ENCODE peak calls at places on chromosomes 1 and 21, in five cellular contexts. One of them, this sample, is unnamed.

GRCh38 chr1:113930499-113931161 is 1.5 kb downstream of the HIPK1 start:
- DNase-seq in IMR-90: peak
- DNase-seq in tibial nerve: no peak
- DNase-seq in pancreas: no peak
- DNase-seq in astrocyte of the cerebellum: peak
- DNase-seq in this sample: no peak

GRCh38 chr1:172108494-172108893 is 267.2 kb downstream of the DNM3 start:
- DNase-seq in astrocyte of the cerebellum: no peak
- DNase-seq in IMR-90: no peak
- DNase-seq in pancreas: no peak
- DNase-seq in tibial nerve: no peak
- DNase-seq in this sample: no peak

GRCh38 chr1:228035844-228036243 is 29.0 kb downstream of the WNT3A start:
- DNase-seq in IMR-90: no peak
- DNase-seq in pancreas: peak
- DNase-seq in astrocyte of the cerebellum: no peak
- DNase-seq in tibial nerve: no peak
- DNase-seq in this sample: no peak

GRCh38 chr1:177431123-177431522 is 260.4 kb downstream of the BRINP2 start:
- DNase-seq in tibial nerve: no peak
- DNase-seq in IMR-90: no peak
- DNase-seq in astrocyte of the cerebellum: no peak
- DNase-seq in pancreas: no peak
- DNase-seq in this sample: no peak

GRCh38 chr21:39663742-39664492 is 51.2 kb downstream of the B3GALT5 start:
- DNase-seq in tibial nerve: no peak
- DNase-seq in pancreas: no peak
- DNase-seq in astrocyte of the cerebellum: no peak
- DNase-seq in IMR-90: no peak
- DNase-seq in this sample: no peak

GRCh38 chr1:174999926-175000696 is at the start of gene CACYBP:
- DNase-seq in IMR-90: peak
- DNase-seq in astrocyte of the cerebellum: no peak
- DNase-seq in pancreas: peak
- DNase-seq in tibial nerve: peak
- DNase-seq in this sample: no peak

GRCh38 chr1:201020040-201020591 is 3.4 kb downstream of the KIF21B start:
- DNase-seq in pancreas: no peak
- DNase-seq in tibial nerve: no peak
- DNase-seq in astrocyte of the cerebellum: no peak
- DNase-seq in IMR-90: no peak
- DNase-seq in this sample: no peak

GRCh38 chr21:41478319-41479177 is 29.4 kb downstream of the TMPRSS2 start:
- DNase-seq in IMR-90: no peak
- DNase-seq in astrocyte of the cerebellum: peak
- DNase-seq in tibial nerve: no peak
- DNase-seq in pancreas: no peak
- DNase-seq in this sample: no peak

GRCh38 chr1:80657048-80657653 is 1143.6 kb upstream of the ADGRL2 start:
- DNase-seq in pancreas: no peak
- DNase-seq in astrocyte of the cerebellum: no peak
- DNase-seq in IMR-90: no peak
- DNase-seq in tibial nerve: no peak
- DNase-seq in this sample: no peak

GRCh38 chr1:14961661-14962267 is 191.8 kb upstream of the TMEM51 start:
- DNase-seq in IMR-90: no peak
- DNase-seq in tibial nerve: no peak
- DNase-seq in astrocyte of the cerebellum: no peak
- DNase-seq in pancreas: no peak
- DNase-seq in this sample: no peak

DNA sequence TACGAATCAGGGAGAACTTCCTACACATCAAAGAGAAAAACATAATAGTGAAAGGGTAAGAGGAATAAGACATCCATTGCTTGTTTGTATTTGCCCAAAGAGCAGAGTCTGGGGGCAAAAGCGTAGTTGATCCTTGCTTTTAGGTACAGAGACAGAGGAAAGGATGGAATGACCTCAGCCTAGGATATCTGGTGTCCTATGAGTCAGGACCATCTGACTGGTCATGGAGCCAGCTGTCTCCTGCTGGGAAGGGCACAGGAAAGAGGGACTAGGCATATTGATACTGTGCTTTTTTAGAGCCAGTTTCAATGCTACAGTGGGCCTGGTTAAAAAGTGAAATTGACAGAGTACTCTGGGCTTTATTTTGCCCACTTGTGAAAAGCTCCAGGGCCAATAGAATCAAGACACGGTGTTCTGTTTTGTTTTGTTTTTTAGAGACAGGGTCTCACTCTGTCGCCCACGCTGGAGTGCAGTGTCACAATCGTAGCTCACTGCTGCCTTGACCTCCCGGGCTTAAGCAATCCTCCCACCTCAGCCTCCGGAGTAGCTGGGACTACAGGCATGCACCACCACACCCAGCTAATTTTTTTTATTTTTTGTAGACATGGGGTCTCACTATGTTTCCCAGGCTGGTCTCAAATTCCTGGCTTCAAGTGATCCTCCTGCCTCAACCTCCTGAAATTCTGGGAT is 3.2 kb downstream of the PLEKHO1 start:
- DNase-seq in tibial nerve: no peak
- DNase-seq in IMR-90: peak
- DNase-seq in astrocyte of the cerebellum: no peak
- DNase-seq in pancreas: no peak
- DNase-seq in this sample: no peak
- H3K4me3 ChIP-seq in tibial nerve: no peak
- H3K4me3 ChIP-seq in IMR-90: no peak
- H3K4me3 ChIP-seq in astrocyte of the cerebellum: no peak
- H3K4me3 ChIP-seq in pancreas: no peak
- H3K4me3 ChIP-seq in this sample: no peak

GRCh38 chr1:156581661-156582387 is 2.3 kb downstream of the TTC24 start:
- DNase-seq in IMR-90: no peak
- DNase-seq in astrocyte of the cerebellum: no peak
- DNase-seq in pancreas: peak
- DNase-seq in tibial nerve: no peak
- DNase-seq in this sample: no peak
- H3K4me3 ChIP-seq in IMR-90: no peak
- H3K4me3 ChIP-seq in astrocyte of the cerebellum: no peak
- H3K4me3 ChIP-seq in pancreas: no peak
- H3K4me3 ChIP-seq in tibial nerve: no peak
- H3K4me3 ChIP-seq in this sample: no peak

DNA sequence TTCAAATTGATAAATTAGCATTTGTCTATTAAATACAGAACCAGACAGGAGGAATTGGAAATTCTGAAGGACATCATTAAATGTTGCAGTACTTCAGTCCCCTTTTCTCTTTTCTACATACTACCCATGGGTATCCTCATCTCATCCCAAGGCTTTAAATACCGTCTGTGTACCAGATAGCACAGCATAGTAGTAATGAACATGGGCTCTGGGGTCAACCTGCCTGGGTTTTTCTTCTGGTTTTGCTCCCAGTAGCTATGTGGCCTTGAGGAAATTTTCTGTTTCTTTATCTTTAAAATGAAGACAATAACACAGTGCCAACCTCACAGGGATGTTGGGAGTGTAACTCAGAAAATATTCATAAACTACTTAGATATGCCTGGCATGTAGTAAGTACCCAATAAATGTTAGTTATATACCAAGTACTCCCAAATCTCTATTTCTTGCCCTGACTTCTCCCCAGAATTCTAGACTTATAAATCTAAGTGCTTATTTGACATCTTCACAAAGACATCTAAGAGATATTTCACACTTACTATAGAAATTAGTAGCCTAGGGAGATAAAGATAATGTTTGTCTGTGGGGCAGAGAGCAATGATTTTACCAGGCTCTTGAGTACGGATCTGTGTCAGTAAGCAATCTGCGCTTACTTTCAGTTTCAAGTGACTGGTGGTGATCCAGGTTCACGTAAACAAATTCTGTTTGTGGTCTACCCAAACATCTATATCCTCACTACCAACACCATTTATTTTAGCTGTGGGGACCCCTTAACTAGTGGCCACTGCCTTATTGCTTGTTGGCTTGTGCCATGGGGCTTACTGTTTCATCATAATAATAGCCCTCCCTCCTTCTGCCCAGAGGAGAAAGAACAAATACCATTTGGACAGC is 37.3 kb downstream of the VANGL2 start:
- DNase-seq in tibial nerve: no peak
- DNase-seq in pancreas: no peak
- DNase-seq in IMR-90: no peak
- DNase-seq in astrocyte of the cerebellum: no peak
- DNase-seq in this sample: no peak
- H3K4me3 ChIP-seq in tibial nerve: no peak
- H3K4me3 ChIP-seq in pancreas: no peak
- H3K4me3 ChIP-seq in IMR-90: no peak
- H3K4me3 ChIP-seq in astrocyte of the cerebellum: no peak
- H3K4me3 ChIP-seq in this sample: no peak

GRCh38 chr1:203692565-203693470 is 66.2 kb downstream of the ATP2B4 start:
- DNase-seq in tibial nerve: peak
- DNase-seq in astrocyte of the cerebellum: peak
- DNase-seq in IMR-90: peak
- DNase-seq in pancreas: no peak
- DNase-seq in this sample: peak

GRCh38 chr1:203695116-203695515 is 68.5 kb downstream of the ATP2B4 start:
- DNase-seq in pancreas: no peak
- DNase-seq in tibial nerve: no peak
- DNase-seq in IMR-90: no peak
- DNase-seq in astrocyte of the cerebellum: no peak
- DNase-seq in this sample: no peak

GRCh38 chr1:203691454-203691853 is 64.8 kb downstream of the ATP2B4 start:
- DNase-seq in astrocyte of the cerebellum: no peak
- DNase-seq in IMR-90: no peak
- DNase-seq in pancreas: no peak
- DNase-seq in tibial nerve: no peak
- DNase-seq in this sample: no peak

GRCh38 chr1:203686091-203686632 is 59.5 kb downstream of the ATP2B4 start:
- DNase-seq in IMR-90: peak
- DNase-seq in pancreas: no peak
- DNase-seq in astrocyte of the cerebellum: no peak
- DNase-seq in tibial nerve: no peak
- DNase-seq in this sample: no peak

DNA sequence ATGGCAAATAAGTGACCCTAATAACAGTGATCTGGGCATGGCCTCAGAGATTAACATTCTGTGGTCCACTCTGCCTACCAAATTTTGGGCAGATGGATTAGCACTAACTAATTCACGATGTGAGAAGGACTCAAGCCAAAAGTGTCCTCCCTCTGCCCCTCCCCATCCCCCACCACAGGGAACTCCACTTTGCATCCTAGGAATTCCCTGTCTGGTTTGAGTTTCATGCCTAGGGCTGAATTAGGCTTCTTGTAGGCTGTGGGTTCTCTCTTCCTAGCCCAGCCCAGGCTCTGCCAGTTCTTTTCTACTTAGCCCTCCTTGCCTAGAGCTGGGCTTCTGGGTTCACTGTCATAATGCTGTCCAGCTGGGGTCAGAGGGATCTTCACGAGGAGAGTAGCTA is 64.1 kb downstream of the ATP2B4 start:
- DNase-seq in pancreas: no peak
- DNase-seq in astrocyte of the cerebellum: no peak
- DNase-seq in IMR-90: no peak
- DNase-seq in tibial nerve: no peak
- DNase-seq in this sample: no peak
- H3K4me3 ChIP-seq in pancreas: no peak
- H3K4me3 ChIP-seq in astrocyte of the cerebellum: no peak
- H3K4me3 ChIP-seq in IMR-90: no peak
- H3K4me3 ChIP-seq in tibial nerve: no peak
- H3K4me3 ChIP-seq in this sample: no peak

DNA sequence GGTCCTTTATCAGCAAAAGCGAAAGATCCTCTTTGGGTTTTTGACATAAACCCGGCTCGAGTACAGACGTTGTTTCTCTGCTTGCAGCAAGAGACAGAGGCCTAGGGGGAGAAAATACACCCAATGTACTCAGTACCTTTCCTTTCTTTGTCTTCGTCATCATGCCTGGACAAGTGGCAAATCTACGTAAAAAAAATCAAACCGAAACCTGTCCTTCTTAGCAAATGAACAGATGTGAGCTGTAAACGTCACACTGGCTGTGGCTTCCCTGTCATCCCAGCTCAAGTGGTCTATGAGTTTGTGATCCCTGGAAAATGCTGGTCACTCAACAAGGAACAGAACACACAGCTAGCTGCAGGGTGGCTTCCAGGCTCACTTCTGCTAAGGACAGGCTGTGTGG is 39.9 kb downstream of the STPG1 start:
- DNase-seq in IMR-90: no peak
- DNase-seq in pancreas: no peak
- DNase-seq in astrocyte of the cerebellum: no peak
- DNase-seq in tibial nerve: no peak
- DNase-seq in this sample: no peak
- H3K4me3 ChIP-seq in IMR-90: no peak
- H3K4me3 ChIP-seq in pancreas: no peak
- H3K4me3 ChIP-seq in astrocyte of the cerebellum: no peak
- H3K4me3 ChIP-seq in tibial nerve: no peak
- H3K4me3 ChIP-seq in this sample: no peak

GRCh38 chr1:173201968-173202367 is 5.2 kb downstream of the TNFSF4 start:
- DNase-seq in tibial nerve: no peak
- DNase-seq in pancreas: no peak
- DNase-seq in IMR-90: no peak
- DNase-seq in astrocyte of the cerebellum: no peak
- DNase-seq in this sample: no peak

GRCh38 chr1:173202430-173203145 is 4.5 kb downstream of the TNFSF4 start:
- DNase-seq in tibial nerve: peak
- DNase-seq in IMR-90: peak
- DNase-seq in astrocyte of the cerebellum: peak
- DNase-seq in pancreas: no peak
- DNase-seq in this sample: peak

GRCh38 chr1:173205146-173206051 is 1.7 kb downstream of the TNFSF4 start:
- DNase-seq in IMR-90: peak
- DNase-seq in tibial nerve: peak
- DNase-seq in astrocyte of the cerebellum: peak
- DNase-seq in pancreas: no peak
- DNase-seq in this sample: peak

GRCh38 chr1:173206816-173207595 is at the start of gene TNFSF4:
- DNase-seq in IMR-90: peak
- DNase-seq in astrocyte of the cerebellum: no peak
- DNase-seq in tibial nerve: no peak
- DNase-seq in pancreas: no peak
- DNase-seq in this sample: no peak

DNA sequence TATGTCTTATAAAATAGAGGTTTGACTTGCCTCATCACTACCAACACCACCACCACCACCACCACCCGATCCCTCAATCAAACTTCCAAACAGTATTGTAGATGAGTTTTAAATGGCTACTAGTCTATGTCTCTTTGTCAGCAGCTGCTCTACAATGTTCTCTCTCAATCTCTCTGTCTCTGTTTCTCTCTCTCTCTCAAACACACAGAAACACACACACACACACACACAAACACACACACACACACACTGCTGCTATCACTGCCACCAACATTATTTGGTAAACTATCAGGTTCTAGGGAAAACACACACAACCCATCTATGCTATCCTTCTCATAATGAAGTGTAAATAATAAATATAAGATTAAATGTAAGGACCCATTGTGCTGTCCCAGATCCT is 2.4 kb downstream of the TNFSF4 start:
- DNase-seq in tibial nerve: no peak
- DNase-seq in astrocyte of the cerebellum: no peak
- DNase-seq in IMR-90: no peak
- DNase-seq in pancreas: no peak
- DNase-seq in this sample: no peak
- H3K4me3 ChIP-seq in tibial nerve: no peak
- H3K4me3 ChIP-seq in astrocyte of the cerebellum: no peak
- H3K4me3 ChIP-seq in IMR-90: peak
- H3K4me3 ChIP-seq in pancreas: no peak
- H3K4me3 ChIP-seq in this sample: no peak

This sample was measured in skeletal muscle cell.